ENCODE peak calls at places on chromosome 5, in four cellular contexts. N is transverse colon, P is tibial nerve, I is PC-3. X is an unnamed sample.

GRCh38 chr5:135578685-135579341 is at the start of gene CXCL14:
- DNase-seq in N (peak; percentile 34), P (peak; percentile 50), I (no peak), X (no peak)

GRCh38 chr5:108382784-108383358 is 973 bp upstream of the FBXL17 start:
- DNase-seq in N (peak; percentile 16), P (no peak), I (no peak), X (no peak)

GRCh38 chr5:166427211-166427610 is 1864.2 kb upstream of the WWC1 start:
- DNase-seq in N (no peak), P (no peak), I (no peak), X (no peak)

GRCh38 chr5:175696855-175697198 is 39.0 kb downstream of the HRH2 start:
- DNase-seq in N (no peak), P (no peak), I (no peak), X (no peak)

GRCh38 chr5:100890514-100891008 is 12.5 kb downstream of the ST8SIA4 start:
- DNase-seq in N (no peak), P (no peak), I (peak; percentile 61), X (no peak)

GRCh38 chr5:95837492-95837891 is 15.0 kb upstream of the GLRX start:
- DNase-seq in N (no peak), P (no peak), I (no peak), X (no peak)

GRCh38 chr5:96893342-96893741 is 17.0 kb downstream of the ERAP2 start:
- DNase-seq in N (no peak), P (no peak), I (peak; percentile 35), X (no peak)

GRCh38 chr5:170302729-170303501 is 5.3 kb upstream of the LCP2 start:
- DNase-seq in N (no peak), P (no peak), I (no peak), X (no peak)

GRCh38 chr5:157025093-157025698 is 33.7 kb downstream of the HAVCR1 start:
- DNase-seq in N (peak; percentile 22), P (no peak), I (no peak), X (peak; percentile 10)

GRCh38 chr5:150486402-150487198 is 21.3 kb upstream of the NDST1 start:
- DNase-seq in N (peak; percentile 57), P (peak; percentile 49), I (peak; percentile 81), X (peak; percentile 80)

GRCh38 chr5:2797981-2798380 is 46.5 kb upstream of the IRX2 start:
- DNase-seq in N (no peak), P (no peak), I (peak; percentile 52), X (no peak)

GRCh38 chr5:132896685-132897084 is 23.2 kb downstream of the LEAP2 start:
- DNase-seq in N (no peak), P (no peak), I (no peak), X (no peak)

GRCh38 chr5:136563489-136563888 is 198.1 kb upstream of the TRPC7 start:
- DNase-seq in N (no peak), P (no peak), I (no peak), X (no peak)

GRCh38 chr5:94174748-94175411 is 433.5 kb upstream of the POU5F2 start:
- DNase-seq in N (no peak), P (no peak), I (peak; percentile 51), X (no peak)

GRCh38 chr5:53201746-53202145 is 92.2 kb upstream of the MOCS2 start:
- DNase-seq in N (no peak), P (no peak), I (no peak), X (no peak)

GRCh38 chr5:61332891-61333350 is 863 bp downstream of the ZSWIM6 start:
- DNase-seq in N (peak; percentile 49), P (no peak), I (peak; percentile 45), X (no peak)

GRCh38 chr5:36683821-36684434 is 77.5 kb downstream of the SLC1A3 start:
- DNase-seq in N (no peak), P (no peak), I (no peak), X (no peak)

GRCh38 chr5:101024299-101024698 is 121.2 kb upstream of the ST8SIA4 start:
- DNase-seq in N (no peak), P (no peak), I (no peak), X (no peak)

GRCh38 chr5:88298425-88298824 is 29.8 kb upstream of the TMEM161B start:
- DNase-seq in N (no peak), P (no peak), I (peak; percentile 12), X (no peak)

GRCh38 chr5:20678386-20678785 is 690.4 kb upstream of the CDH18 start:
- DNase-seq in N (no peak), P (no peak), I (no peak), X (no peak)

GRCh38 chr5:31530541-31531265 is 1.2 kb downstream of the DROSHA start:
- DNase-seq in N (no peak), P (no peak), I (peak; percentile 59), X (no peak)

GRCh38 chr5:83401775-83402174 is 69.8 kb upstream of the VCAN start:
- DNase-seq in N (no peak), P (no peak), I (no peak), X (no peak)

GRCh38 chr5:169856571-169856970 is 123.7 kb downstream of the INSYN2B start:
- DNase-seq in N (no peak), P (no peak), I (peak; percentile 81), X (no peak)

GRCh38 chr5:170650850-170651249 is 132.7 kb upstream of the GABRP start:
- DNase-seq in N (no peak), P (no peak), I (no peak), X (no peak)

GRCh38 chr5:66661149-66661548 is 65.0 kb downstream of the MAST4 start:
- DNase-seq in N (peak; percentile 32), P (peak; percentile 30), I (no peak), X (no peak)

GRCh38 chr5:122943050-122943698 is 93.4 kb downstream of the PPIC start:
- DNase-seq in N (no peak), P (no peak), I (no peak), X (no peak)

GRCh38 chr5:112863549-112863948 is 2.5 kb downstream of the SRP19 start:
- DNase-seq in N (no peak), P (no peak), I (no peak), X (no peak)

GRCh38 chr5:68331202-68332108 is 115.9 kb downstream of the PIK3R1 start:
- DNase-seq in N (no peak), P (no peak), I (no peak), X (no peak)

GRCh38 chr5:149886697-149887470 is 57.7 kb downstream of the PDE6A start:
- DNase-seq in N (no peak), P (no peak), I (no peak), X (no peak)

GRCh38 chr5:177458912-177459350 is 12.3 kb downstream of the PRR7 start:
- DNase-seq in N (no peak), P (no peak), I (peak; percentile 34), X (no peak)

DNA sequence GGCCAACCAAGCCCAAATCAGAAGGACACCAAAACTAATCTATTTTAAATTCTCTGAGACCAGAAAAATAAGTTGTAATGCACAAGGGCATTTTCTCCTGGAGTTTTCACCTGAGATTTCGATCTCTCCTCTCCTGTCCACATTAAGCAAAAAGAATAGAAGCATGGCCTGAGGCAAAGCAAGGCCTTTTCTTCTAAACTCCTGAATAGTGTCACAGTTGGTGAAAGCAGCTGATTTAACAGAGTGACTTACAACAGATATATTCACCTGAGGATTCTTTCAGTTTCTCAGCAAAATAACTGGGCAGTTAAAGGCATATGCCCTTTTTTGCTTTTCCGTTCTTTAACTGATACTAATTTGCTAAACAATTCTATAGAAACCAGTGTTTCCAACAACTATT is 547.7 kb downstream of the EFNA5 start:
- DNase-seq in N (no peak), P (no peak), I (no peak), X (no peak)
- TF ChIP-seq CTCF in N (no peak), P (no peak), I (no peak), X (no peak)

GRCh38 chr5:173969167-173970049 is 19.6 kb upstream of the C5orf47 start:
- DNase-seq in N (no peak), P (no peak), I (peak; percentile 98), X (no peak)

GRCh38 chr5:173973614-173973969 is 15.4 kb upstream of the C5orf47 start:
- DNase-seq in N (peak; percentile 31), P (no peak), I (peak; percentile 34), X (no peak)

GRCh38 chr5:173971681-173972080 is 17.3 kb upstream of the C5orf47 start:
- DNase-seq in N (no peak), P (no peak), I (no peak), X (no peak)

GRCh38 chr5:173972844-173973613 is 15.9 kb upstream of the C5orf47 start:
- DNase-seq in N (peak; percentile 86), P (peak; percentile 91), I (peak; percentile 95), X (no peak)

DNA sequence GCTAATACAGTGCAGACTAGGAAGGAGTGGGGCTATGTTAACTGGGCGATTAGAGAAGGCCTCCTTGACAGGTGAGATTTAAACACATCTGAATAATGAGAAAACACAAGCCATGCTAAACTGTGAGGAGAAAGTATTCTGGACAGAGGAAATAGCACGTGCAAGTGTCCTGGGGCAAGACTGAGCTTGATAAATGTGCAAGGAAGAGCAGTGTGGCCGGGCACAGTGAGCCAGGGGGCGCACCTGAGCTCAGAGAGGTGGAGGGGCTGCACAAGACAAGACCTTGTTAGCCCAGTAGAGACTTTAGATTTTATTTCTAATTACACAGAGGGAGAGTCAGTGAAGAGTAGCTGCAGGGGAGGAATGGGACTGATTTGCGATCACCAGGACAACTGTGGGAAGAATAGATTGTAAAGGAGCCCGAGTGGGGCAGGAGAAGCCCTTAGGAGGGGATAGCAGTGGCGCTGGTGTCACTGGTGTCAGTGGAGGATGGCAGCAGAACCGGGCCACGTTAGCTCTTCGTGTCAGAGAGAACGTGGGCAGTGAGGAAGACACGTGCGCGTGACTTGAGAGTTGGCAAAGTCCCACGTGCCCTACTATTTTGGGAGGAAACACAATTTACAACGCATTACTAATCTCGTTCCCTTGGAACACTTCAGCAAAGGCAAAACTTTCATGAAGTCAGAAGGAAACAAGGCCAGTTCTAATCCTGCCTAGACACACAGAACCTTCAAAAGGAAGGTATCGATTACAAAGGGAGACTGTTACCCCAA is 17.9 kb upstream of the C5orf47 start:
- DNase-seq in N (no peak), P (no peak), I (no peak), X (no peak)
- H3K4me1 ChIP-seq in N (peaks cover 10% of the 10 kb centered on the region), P (peaks cover 13% of the 10 kb centered on the region), I (peaks cover 36% of the 10 kb centered on the region), X (peaks cover 10% of the 10 kb centered on the region)

DNA sequence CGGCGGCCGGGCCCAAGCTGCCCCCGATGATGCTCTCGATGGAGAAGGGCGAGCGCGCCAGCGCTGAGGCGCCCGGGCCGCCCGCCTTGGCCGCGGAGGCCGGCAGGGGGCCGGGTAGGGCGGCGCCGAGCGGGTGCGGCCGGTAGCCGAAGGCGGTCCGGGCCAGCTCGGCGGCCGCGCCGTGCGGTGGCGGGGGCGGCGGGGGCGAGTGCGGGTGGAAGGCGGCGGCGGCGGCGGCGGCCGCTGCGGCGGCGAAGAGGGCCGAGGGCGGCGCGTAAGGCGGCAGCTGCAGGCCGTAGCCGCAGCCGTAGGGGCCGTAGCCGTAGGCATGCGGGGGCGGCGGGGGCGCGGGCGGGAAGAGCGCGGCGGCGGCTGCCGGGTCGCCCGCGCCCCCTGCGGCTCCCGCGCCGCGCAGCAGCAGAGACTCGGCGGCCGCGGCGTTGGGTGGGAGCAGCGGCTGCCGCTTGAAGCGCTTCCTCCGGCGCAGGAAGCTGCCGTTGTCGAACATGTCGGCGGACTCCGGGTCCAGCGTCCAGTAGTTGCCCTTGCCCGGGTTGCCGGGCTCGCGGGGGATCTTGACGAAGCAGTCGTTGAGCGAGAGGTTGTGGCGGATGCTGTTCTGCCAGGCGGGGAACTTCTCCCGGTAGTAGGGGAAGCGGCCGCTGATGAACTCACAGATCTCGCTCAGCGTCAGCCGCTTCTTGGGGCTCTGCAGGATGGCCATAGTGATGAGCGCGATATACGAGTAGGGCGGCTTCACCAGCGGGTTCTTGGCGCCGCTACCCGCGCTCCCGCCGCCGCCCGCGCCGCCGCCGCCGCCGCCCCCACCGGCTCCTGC is 1.1 kb downstream of the FOXD1 start:
- DNase-seq in N (peak; percentile 25), P (no peak), I (peak; percentile 38), X (peak; percentile 67)
- H3K27me3 ChIP-seq in N (peaks cover 92% of the 10 kb centered on the region), P (peaks cover 87% of the 10 kb centered on the region), I (no peaks in the 10 kb centered on the region), X (no peaks in the 10 kb centered on the region)

GRCh38 chr5:86981898-86982297 is 285.8 kb upstream of the RASA1 start:
- DNase-seq in N (no peak), P (no peak), I (peak; percentile 44), X (no peak)

GRCh38 chr5:86983208-86983607 is 284.5 kb upstream of the RASA1 start:
- DNase-seq in N (no peak), P (no peak), I (no peak), X (no peak)

GRCh38 chr5:86986837-86987236 is 280.8 kb upstream of the RASA1 start:
- DNase-seq in N (no peak), P (no peak), I (peak; percentile 53), X (no peak)
- TF ChIP-seq CTCF in N (no peak), P (no peak), I (peak; percentile 69), X (no peak)

X was measured in ascending aorta.